ENCODE peak calls at places on chromosomes 1 and 21, in six cellular contexts. L is K562, S is SK-N-SH, D is stomach, H is GM23338, B is suprapubic skin. V is an unnamed sample.

GRCh38 chr21:28614816-28615215 is 377.9 kb downstream of the LTN1 start:
- DNase-seq in D (no peak), S (no peak), B (no peak), L (no peak), H (no peak), V (no peak)

GRCh38 chr21:44485254-44485793 is 30.0 kb downstream of the LRRC3 start:
- DNase-seq in H (peak; percentile 87), L (peak; percentile 51), B (no peak), D (no peak), S (peak; percentile 83), V (no peak)

GRCh38 chr1:52552236-52552504 is 722 bp downstream of the TUT4 start:
- DNase-seq in S (peak; percentile 35), L (peak; percentile 55), D (peak; percentile 56), B (no peak), H (peak; percentile 51), V (peak; percentile 48)

GRCh38 chr1:17886838-17887441 is 131.8 kb downstream of the ACTL8 start:
- DNase-seq in B (peak; percentile 56), D (no peak), H (no peak), S (no peak), L (no peak), V (no peak)

GRCh38 chr1:40651138-40651857 is 14.2 kb downstream of the RIMS3 start:
- DNase-seq in S (no peak), L (no peak), B (no peak), D (peak; percentile 62), H (peak; percentile 53), V (no peak)

GRCh38 chr1:62643283-62643682 is 44.9 kb downstream of the DOCK7 start:
- DNase-seq in S (no peak), D (no peak), H (no peak), B (no peak), L (no peak), V (no peak)

GRCh38 chr21:25366116-25366515 is 241.2 kb downstream of the MRPL39 start:
- DNase-seq in H (no peak), L (no peak), B (no peak), S (no peak), D (no peak), V (no peak)

GRCh38 chr1:70353641-70354331 is 736 bp downstream of the ANKRD13C start:
- DNase-seq in D (no peak), H (peak; percentile 41), B (peak; percentile 83), L (peak; percentile 35), S (no peak), V (no peak)

GRCh38 chr1:161059293-161059692 is 10.4 kb downstream of the ARHGAP30 start:
- DNase-seq in S (no peak), B (no peak), H (no peak), L (no peak), D (no peak), V (no peak)
- H3K27ac ChIP-seq in S (no peak overlapping the region), B (no peak overlapping the region), H (no peak overlapping the region), L (no peak overlapping the region), D (no peak overlapping the region), V (no peak overlapping the region)

GRCh38 chr1:59158321-59158720 is 138.6 kb upstream of the FGGY start:
- DNase-seq in L (no peak), H (no peak), S (no peak), B (no peak), D (no peak), V (no peak)

GRCh38 chr1:59154406-59154805 is 142.5 kb upstream of the FGGY start:
- DNase-seq in H (no peak), B (no peak), D (no peak), S (no peak), L (no peak), V (no peak)

GRCh38 chr1:59156526-59157196 is 140.2 kb upstream of the FGGY start:
- DNase-seq in S (no peak), D (no peak), H (peak; percentile 42), L (no peak), B (no peak), V (no peak)

GRCh38 chr1:59155326-59155725 is 141.6 kb upstream of the FGGY start:
- DNase-seq in H (no peak), S (no peak), L (no peak), B (no peak), D (no peak), V (no peak)

GRCh38 chr1:59156031-59156430 is 140.9 kb upstream of the FGGY start:
- DNase-seq in H (no peak), L (no peak), B (no peak), S (no peak), D (no peak), V (no peak)
- TF ChIP-seq POLR2AphosphoS5 in H (no peak), L (no peak), B (no peak), S (no peak), D (no peak), V (peak; percentile 7)

GRCh38 chr1:234518876-234519275 is 39.9 kb upstream of the TARBP1 start:
- DNase-seq in B (no peak), L (no peak), S (no peak), D (no peak), H (no peak), V (no peak)

GRCh38 chr1:234517087-234517802 is 38.3 kb upstream of the TARBP1 start:
- DNase-seq in S (no peak), H (no peak), D (no peak), L (no peak), B (no peak), V (no peak)

GRCh38 chr1:234515821-234516241 is 36.9 kb upstream of the TARBP1 start:
- DNase-seq in D (no peak), H (peak; percentile 48), B (no peak), S (no peak), L (no peak), V (no peak)

GRCh38 chr1:234512376-234512965 is 33.5 kb upstream of the TARBP1 start:
- DNase-seq in L (peak; percentile 43), B (no peak), S (no peak), H (peak; percentile 47), D (no peak), V (no peak)

GRCh38 chr1:234515411-234515810 is 36.4 kb upstream of the TARBP1 start:
- DNase-seq in S (no peak), L (no peak), D (no peak), B (no peak), H (peak; percentile 35), V (no peak)
- H3K27ac ChIP-seq in S (peak overlapping the region; percentile 96), L (no peak overlapping the region), D (no peak overlapping the region), B (peak overlapping the region; percentile 24), H (peak overlapping the region; percentile 71), V (peak overlapping the region; percentile 3)

GRCh38 chr21:41560701-41561158 is 52.8 kb upstream of the TMPRSS2 start:
- DNase-seq in B (no peak), D (peak; percentile 52), H (no peak), L (no peak), S (no peak), V (no peak)
- TF ChIP-seq POLR2AphosphoS5 in B (no peak), D (no peak), H (no peak), L (no peak), S (no peak), V (no peak)

GRCh38 chr1:212820969-212821368 is 26.5 kb downstream of the SPATA45 start:
- DNase-seq in L (no peak), B (no peak), D (no peak), H (no peak), S (no peak), V (no peak)

GRCh38 chr1:212819704-212820103 is 27.7 kb downstream of the SPATA45 start:
- DNase-seq in L (no peak), B (no peak), D (no peak), S (no peak), H (no peak), V (no peak)

GRCh38 chr1:212814548-212814947 is 22.9 kb downstream of the TATDN3 start:
- DNase-seq in B (no peak), D (no peak), S (no peak), L (no peak), H (peak; percentile 34), V (no peak)

GRCh38 chr1:212814989-212815388 is 23.3 kb downstream of the TATDN3 start:
- DNase-seq in B (no peak), D (no peak), S (peak; percentile 20), L (no peak), H (peak; percentile 21), V (peak; percentile 13)

GRCh38 chr1:212816567-212817278 is 25.0 kb downstream of the TATDN3 start:
- DNase-seq in S (peak; percentile 10), H (no peak), L (no peak), D (no peak), B (no peak), V (no peak)
- H3K27ac ChIP-seq in S (no peak overlapping the region), H (no peak overlapping the region), L (no peak overlapping the region), D (no peak overlapping the region), B (no peak overlapping the region), V (no peak overlapping the region)

GRCh38 chr1:46068525-46068924 is 63.9 kb downstream of the PIK3R3 start:
- DNase-seq in L (no peak), H (no peak), D (no peak), S (no peak), B (no peak), V (no peak)

GRCh38 chr1:46064708-46065107 is 67.7 kb downstream of the PIK3R3 start:
- DNase-seq in B (no peak), S (no peak), L (no peak), H (no peak), D (no peak), V (no peak)

GRCh38 chr1:46062651-46063319 is 69.6 kb downstream of the PIK3R3 start:
- DNase-seq in S (no peak), H (no peak), L (no peak), D (no peak), B (no peak), V (no peak)

GRCh38 chr1:46067652-46068051 is 64.8 kb downstream of the PIK3R3 start:
- DNase-seq in D (no peak), H (no peak), B (no peak), S (no peak), L (no peak), V (no peak)

GRCh38 chr1:46065405-46065804 is 67.0 kb downstream of the PIK3R3 start:
- DNase-seq in H (peak; percentile 17), B (no peak), S (no peak), D (no peak), L (peak; percentile 24), V (no peak)
- TF ChIP-seq POLR2AphosphoS5 in H (no peak), B (no peak), S (no peak), D (no peak), L (no peak), V (peak; percentile 33)

GRCh38 chr1:46188295-46189030 is 9.8 kb downstream of the POMGNT1 start:
- DNase-seq in L (no peak), B (no peak), S (no peak), H (peak; percentile 49), D (peak; percentile 61), V (peak; percentile 75)

GRCh38 chr1:46193984-46194570 is 4.2 kb downstream of the POMGNT1 start:
- DNase-seq in L (no peak), B (no peak), D (no peak), H (peak; percentile 41), S (no peak), V (no peak)

GRCh38 chr1:46190539-46190938 is 7.7 kb downstream of the POMGNT1 start:
- DNase-seq in D (peak; percentile 47), B (no peak), L (no peak), S (no peak), H (no peak), V (no peak)

GRCh38 chr1:46194641-46195179 is 3.5 kb downstream of the POMGNT1 start:
- DNase-seq in H (no peak), D (no peak), L (no peak), B (no peak), S (no peak), V (no peak)

GRCh38 chr1:46191033-46191701 is 7.1 kb downstream of the POMGNT1 start:
- DNase-seq in H (no peak), D (no peak), L (no peak), S (no peak), B (no peak), V (no peak)
- H3K27ac ChIP-seq in H (no peak overlapping the region), D (peak overlapping the region; percentile 47), L (no peak overlapping the region), S (no peak overlapping the region), B (no peak overlapping the region), V (peak overlapping the region; percentile 54)